ENCODE peak calls at places on chromosomes 2 and 18, in five cellular contexts. E, M, G, Q and H are unnamed samples.
A peak's percentile ranks its signal among the peaks of the same experiment; 100 is the strongest.

GRCh38 chr2:174003635-174004310 is 38.6 kb upstream of the SP3 start:
- DNase-seq in E (no peak), Q (no peak), G (no peak), M (no peak), H (no peak)

GRCh38 chr18:78984941-78985784 is 5.5 kb downstream of the SALL3 start:
- DNase-seq in M (peak; percentile 1), G (no peak), E (peak; percentile 46), Q (no peak), H (no peak)

GRCh38 chr2:98317214-98317613 is 29.0 kb upstream of the CNGA3 start:
- DNase-seq in Q (no peak), G (no peak), M (no peak), E (no peak), H (no peak)

GRCh38 chr18:41858761-41859555 is 96.1 kb upstream of the PIK3C3 start:
- DNase-seq in E (no peak), G (no peak), M (no peak), Q (no peak), H (no peak)

GRCh38 chr2:25567406-25567805 is 106.0 kb downstream of the DTNB start:
- DNase-seq in E (peak; percentile 65), M (no peak), G (no peak), Q (no peak), H (no peak)

GRCh38 chr2:207936380-207936779 is 88.9 kb downstream of the PLEKHM3 start:
- DNase-seq in Q (no peak), G (no peak), M (no peak), E (no peak), H (no peak)

GRCh38 chr2:227804970-227805369 is 8.7 kb upstream of the CCL20 start:
- DNase-seq in E (peak; percentile 22), G (no peak), Q (no peak), M (no peak), H (no peak)

GRCh38 chr2:108988796-108989713 is at the start of gene EDAR:
- DNase-seq in M (peak; percentile 6), Q (no peak), G (peak; percentile 47), E (peak; percentile 19), H (no peak)

GRCh38 chr2:203579131-203579643 is 44.1 kb upstream of the RAPH1 start:
- DNase-seq in M (no peak), Q (no peak), G (no peak), E (peak; percentile 75), H (peak; percentile 65)

GRCh38 chr2:215881582-215881981 is 131.8 kb downstream of the MREG start:
- DNase-seq in Q (no peak), E (no peak), M (no peak), G (no peak), H (no peak)

GRCh38 chr2:80117401-80117800 is 187.2 kb downstream of the LRRTM1 start:
- DNase-seq in E (no peak), G (no peak), M (no peak), Q (no peak), H (no peak)

GRCh38 chr18:711693-712400 is 583 bp downstream of the ENOSF1 start:
- DNase-seq in Q (peak; percentile 47), M (peak; percentile 60), G (peak; percentile 30), E (peak; percentile 83), H (peak; percentile 70)

GRCh38 chr18:31419457-31419932 is 28.0 kb upstream of the DSG3 start:
- DNase-seq in Q (no peak), G (no peak), E (no peak), M (no peak), H (no peak)

GRCh38 chr2:27705851-27706622 is 42.3 kb downstream of the SLC4A1AP start:
- DNase-seq in G (no peak), M (peak; percentile 79), E (peak; percentile 96), Q (peak; percentile 27), H (peak; percentile 97)

GRCh38 chr2:239399404-239399999 is 1.3 kb downstream of the HDAC4 start:
- DNase-seq in M (no peak), E (peak; percentile 30), Q (no peak), G (peak; percentile 78), H (peak; percentile 9)

GRCh38 chr18:7822435-7823425 is 255.6 kb downstream of the PTPRM start:
- DNase-seq in Q (peak; percentile 18), M (no peak), E (peak; percentile 76), G (no peak), H (no peak)

GRCh38 chr2:126359494-126359893 is 296.5 kb upstream of the GYPC start:
- DNase-seq in Q (no peak), G (no peak), E (peak; percentile 5), M (no peak), H (no peak)

GRCh38 chr18:1999387-1999786 is 571.9 kb downstream of the METTL4 start:
- DNase-seq in E (no peak), Q (no peak), G (no peak), M (no peak), H (no peak)

GRCh38 chr2:200077210-200077650 is 121.8 kb downstream of the MAIP1 start:
- DNase-seq in Q (no peak), M (peak; percentile 80), E (peak; percentile 84), G (no peak), H (peak; percentile 33)

GRCh38 chr2:75896779-75897366 is 186.2 kb upstream of the GCFC2 start:
- DNase-seq in M (peak; percentile 3), E (no peak), Q (no peak), G (peak; percentile 44), H (no peak)
- TF ChIP-seq CTCF in M (peak; percentile 84), E (peak; percentile 45), Q (peak; percentile 54), G (peak; percentile 82), H (peak; percentile 84)

DNA sequence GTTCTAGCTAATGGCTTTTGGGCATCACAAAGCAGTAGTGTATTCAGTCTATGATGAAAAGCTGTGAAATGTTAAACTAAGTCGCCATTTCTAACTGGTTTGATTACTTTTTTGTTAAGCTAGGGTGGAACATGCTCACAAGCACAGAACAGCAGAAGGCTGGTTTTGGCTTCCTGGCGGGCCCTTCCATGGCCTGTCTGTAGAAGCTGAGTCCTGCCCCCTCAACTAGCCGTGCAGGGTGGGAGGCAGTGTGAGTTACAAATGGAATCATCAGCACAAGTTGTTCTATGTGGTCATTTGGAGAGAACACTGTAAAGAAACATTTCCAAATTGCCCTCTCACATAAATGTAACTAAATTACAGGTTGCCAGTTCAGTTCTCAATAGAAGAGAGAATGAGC is 290.8 kb downstream of the ALPK2 start:
- DNase-seq in G (no peak), M (no peak), Q (no peak), E (no peak), H (no peak)
- H3K4me3 ChIP-seq in G (no peak overlapping the region), M (no peak overlapping the region), Q (no peak overlapping the region), E (no peak overlapping the region), H (no peak overlapping the region)

GRCh38 chr2:235803028-235803427 is 309.2 kb downstream of the AGAP1 start:
- DNase-seq in Q (no peak), G (no peak), M (no peak), E (peak; percentile 18), H (no peak)
- TF ChIP-seq CTCF in Q (peak; percentile 42), G (peak; percentile 24), M (no peak), E (peak; percentile 35), H (peak; percentile 35)

GRCh38 chr2:105056245-105056644 is 18.4 kb downstream of the MRPS9 start:
- DNase-seq in E (no peak), M (no peak), G (no peak), Q (no peak), H (no peak)
- H3K4me3 ChIP-seq in E (no peak overlapping the region), M (no peak overlapping the region), G (no peak overlapping the region), Q (no peak overlapping the region), H (no peak overlapping the region)

DNA sequence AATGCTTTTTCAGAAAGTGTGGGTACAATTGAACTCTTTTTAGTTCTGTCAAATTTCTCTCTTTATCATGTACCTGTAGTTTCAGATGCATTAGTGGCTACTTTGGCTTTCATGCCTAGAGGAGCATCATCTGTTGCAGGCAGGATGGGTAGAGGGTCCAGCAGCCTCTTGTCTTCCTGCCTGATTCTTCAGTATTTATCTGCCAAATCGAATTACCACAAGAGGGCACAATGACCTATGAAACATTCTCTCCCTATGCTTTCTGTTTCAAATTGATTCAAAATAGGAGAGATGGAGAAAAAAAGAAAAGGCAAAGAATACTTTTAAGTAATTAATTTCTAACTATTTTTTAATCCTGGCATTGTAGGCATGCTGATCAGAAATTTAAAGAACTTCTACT is 477.2 kb downstream of the TRIB2 start:
- DNase-seq in Q (no peak), M (no peak), E (peak; percentile 48), G (peak; percentile 33), H (no peak)
- TF ChIP-seq CTCF in Q (peak; percentile 52), M (peak; percentile 62), E (peak; percentile 48), G (peak; percentile 58), H (peak; percentile 68)

DNA sequence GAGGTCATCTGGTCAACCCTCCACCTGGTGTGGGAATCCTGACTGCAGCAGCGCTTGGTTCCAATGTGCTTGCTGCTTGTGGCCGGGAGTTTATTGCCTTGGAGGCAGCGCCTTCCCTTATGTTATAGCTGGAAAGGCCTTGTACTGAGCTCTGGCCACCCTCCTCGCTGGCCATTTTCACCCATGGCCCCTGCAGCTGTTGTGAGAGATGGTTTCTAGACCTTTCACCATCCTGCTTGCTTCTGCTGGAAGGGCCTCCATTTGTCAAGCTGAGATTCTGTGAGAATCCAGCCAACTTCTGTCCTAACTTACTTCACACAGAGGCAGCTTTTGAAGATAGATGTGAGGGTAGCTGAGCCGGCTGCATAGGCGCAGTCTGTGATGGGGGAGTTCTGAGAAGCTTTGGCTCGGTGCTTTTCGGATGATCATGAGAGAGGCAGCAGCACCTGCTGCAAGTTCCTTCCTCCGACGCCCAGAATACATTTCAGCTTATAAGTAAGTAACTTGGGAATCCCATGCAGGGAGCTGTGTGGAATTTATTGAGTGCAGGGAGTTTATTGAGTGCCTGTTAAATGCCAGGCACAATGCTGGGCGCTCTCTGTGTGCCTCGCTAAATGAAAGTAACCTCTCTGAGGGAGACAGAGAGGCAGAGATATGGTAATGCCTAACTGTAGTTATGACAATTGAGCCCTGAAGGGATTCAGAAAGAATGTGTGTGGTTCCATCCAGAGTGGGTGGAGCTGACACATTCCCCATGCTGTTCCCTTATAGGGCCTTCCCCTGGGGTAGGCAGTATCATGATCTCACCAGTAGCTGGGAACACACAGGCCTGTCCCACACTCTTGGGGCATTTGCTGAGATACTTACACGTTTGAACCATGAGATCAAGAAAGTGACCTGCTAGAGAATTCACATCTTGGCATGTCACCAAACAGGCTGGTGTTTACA is 8.9 kb downstream of the CTIF start:
- DNase-seq in Q (no peak), G (no peak), M (peak; percentile 34), E (peak; percentile 77), H (peak; percentile 63)
- H3K4me3 ChIP-seq in Q (no peak overlapping the region), G (no peak overlapping the region), M (no peak overlapping the region), E (no peak overlapping the region), H (no peak overlapping the region)

GRCh38 chr2:170567427-170567826 is 147.7 kb upstream of the SP5 start:
- DNase-seq in G (no peak), M (no peak), E (no peak), Q (no peak), H (no peak)
- TF ChIP-seq CTCF in G (no peak), M (no peak), E (no peak), Q (no peak), H (no peak)

DNA sequence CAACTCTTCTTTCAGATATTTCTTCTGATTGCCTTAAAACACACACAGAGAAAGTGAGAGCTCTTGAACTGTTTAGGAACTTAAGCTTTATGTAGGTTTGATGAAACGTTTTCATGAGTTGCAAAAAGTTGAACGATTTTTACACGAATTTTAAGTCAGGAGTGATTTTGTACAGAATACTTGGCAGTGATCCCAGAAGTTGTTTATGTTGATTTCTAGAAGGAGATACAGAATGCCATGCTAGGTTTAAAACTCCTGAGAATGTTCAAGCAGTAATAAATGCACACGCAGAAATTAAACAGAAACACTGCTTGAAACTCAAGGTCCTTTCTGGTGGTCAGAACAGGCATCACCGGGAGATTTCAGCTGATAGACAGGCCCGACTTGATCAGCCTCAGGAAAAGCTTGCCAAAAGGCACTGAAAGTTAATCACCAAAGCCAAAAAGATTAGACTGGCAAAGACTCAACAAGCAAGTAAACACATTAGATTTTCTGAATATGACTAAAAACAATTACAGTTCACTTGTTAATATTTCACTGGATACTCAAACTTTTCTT is 123.1 kb downstream of the SOCS6 start:
- DNase-seq in E (no peak), M (peak; percentile 91), G (no peak), Q (no peak), H (no peak)
- H3K4me3 ChIP-seq in E (no peak overlapping the region), M (no peak overlapping the region), G (no peak overlapping the region), Q (no peak overlapping the region), H (no peak overlapping the region)